ENCODE peak calls at places on chromosomes 16 and 17, in seven cellular contexts. Q, D, G, S, K, C and P are unnamed samples.

GRCh38 chr16:1706386-1707192 is 594 bp downstream of the MAPK8IP3 start:
- DNase-seq in D (peak), C (no peak), S (no peak), Q (peak), G (no peak), K (no peak), P (no peak)

GRCh38 chr16:86444274-86445060 is 65.9 kb upstream of the FOXF1 start:
- DNase-seq in G (no peak), S (no peak), C (no peak), Q (no peak), K (no peak), D (no peak), P (no peak)

GRCh38 chr16:87895641-87896141 is 26.4 kb upstream of the SLC7A5 start:
- DNase-seq in Q (peak), D (peak), C (peak), S (peak), G (peak), K (peak), P (peak)

GRCh38 chr16:24685539-24686432 is 43.7 kb upstream of the TNRC6A start:
- DNase-seq in G (no peak), Q (no peak), C (no peak), K (peak), D (peak), S (peak), P (peak)

GRCh38 chr17:76805319-76805718 is 62.9 kb upstream of the MGAT5B start:
- DNase-seq in S (no peak), C (no peak), D (peak), Q (no peak), K (no peak), G (peak), P (no peak)

GRCh38 chr17:17564896-17565295 is 26.6 kb downstream of the PEMT start:
- DNase-seq in D (no peak), K (no peak), C (no peak), Q (no peak), G (no peak), S (no peak), P (no peak)

GRCh38 chr16:53695070-53695469 is 8.6 kb downstream of the RPGRIP1L start:
- DNase-seq in S (peak), D (peak), G (no peak), K (no peak), C (no peak), Q (no peak), P (no peak)

GRCh38 chr17:18184143-18185007 is 747 bp downstream of the ALKBH5 start:
- DNase-seq in D (peak), K (peak), G (peak), Q (peak), C (peak), S (peak), P (peak)

GRCh38 chr16:30998852-30999761 is 11.3 kb downstream of the STX1B start:
- DNase-seq in G (no peak), S (no peak), Q (no peak), D (no peak), K (no peak), C (no peak), P (no peak)

GRCh38 chr17:17479209-17479608 is 2.4 kb downstream of the MED9 start:
- DNase-seq in G (no peak), C (no peak), Q (no peak), K (no peak), D (no peak), S (no peak), P (no peak)

GRCh38 chr16:59684911-59685310 is 950.8 kb upstream of the GOT2 start:
- DNase-seq in C (no peak), D (peak), S (no peak), G (no peak), Q (no peak), K (no peak), P (no peak)

GRCh38 chr16:456891-457483 is 31.5 kb downstream of the RAB11FIP3 start:
- DNase-seq in K (peak), S (no peak), Q (no peak), G (no peak), C (peak), D (no peak), P (peak)

GRCh38 chr17:41957058-41957868 is 9.3 kb upstream of the CNP start:
- DNase-seq in C (no peak), G (no peak), S (peak), K (no peak), D (peak), Q (no peak), P (no peak)